ENCODE peak calls at places on chromosomes 5 and 9, in four cellular contexts. O, B, X and M are unnamed samples.

GRCh38 chr5:160802567-160802966 is 49.4 kb downstream of the ATP10B start:
- DNase-seq in X (no peak), B (no peak), O (no peak), M (no peak)

GRCh38 chr5:173114536-173114935 is 29.8 kb upstream of the BNIP1 start:
- DNase-seq in X (no peak), O (no peak), B (no peak), M (no peak)

GRCh38 chr9:129422843-129423700 is 197.8 kb downstream of the C9orf50 start:
- DNase-seq in O (no peak), X (no peak), B (no peak), M (no peak)

GRCh38 chr9:16515207-16515606 is 355.3 kb downstream of the BNC2 start:
- DNase-seq in O (no peak), B (no peak), X (no peak), M (peak; percentile 36)

GRCh38 chr5:169416583-169417196 is 115.8 kb upstream of the SLIT3 start:
- DNase-seq in B (peak; percentile 44), X (no peak), O (no peak), M (no peak)

GRCh38 chr5:116696356-116696755 is 121.7 kb upstream of the SEMA6A start:
- DNase-seq in X (no peak), B (no peak), O (no peak), M (no peak)

GRCh38 chr5:148970228-148970627 is 92.6 kb downstream of the SH3TC2 start:
- DNase-seq in O (no peak), B (no peak), X (no peak), M (no peak)

GRCh38 chr5:33936004-33936380 is 194 bp upstream of the RXFP3 start:
- DNase-seq in X (no peak), B (no peak), O (peak; percentile 48), M (peak; percentile 87)

GRCh38 chr5:98631311-98632054 is 142.0 kb upstream of the RGMB start:
- DNase-seq in B (no peak), O (no peak), X (no peak), M (no peak)

GRCh38 chr5:2534970-2535369 is 216.5 kb downstream of the IRX2 start:
- DNase-seq in B (no peak), O (no peak), X (no peak), M (no peak)
- TF ChIP-seq CREM in B (no peak), O (no peak), X (no peak), M (no peak)

GRCh38 chr9:17862081-17862480 is 283.2 kb downstream of the SH3GL2 start:
- DNase-seq in O (no peak), X (no peak), B (no peak), M (no peak)
- TF ChIP-seq ATF2 in O (no peak), X (no peak), B (no peak), M (no peak)

DNA sequence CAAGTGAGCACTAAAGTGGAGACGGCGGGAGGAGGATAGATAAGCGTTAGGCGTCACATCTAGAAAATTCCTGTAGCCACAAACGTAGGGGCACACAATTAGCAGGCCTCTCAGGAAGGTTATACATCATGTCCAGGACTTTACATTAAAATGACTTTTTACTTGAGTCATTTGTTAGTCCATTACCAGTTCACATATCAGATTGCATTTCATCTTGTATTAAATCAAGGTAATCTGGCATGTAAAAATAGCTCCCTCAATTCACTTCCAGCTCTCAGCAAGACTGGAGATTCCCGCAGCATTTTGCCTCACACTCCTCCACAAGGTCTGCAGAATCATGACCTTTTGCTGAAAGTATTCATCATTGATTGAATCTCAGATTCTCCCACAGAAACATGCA is 118.8 kb downstream of the PRDM6 start:
- DNase-seq in O (no peak), B (no peak), X (no peak), M (no peak)
- TF ChIP-seq CREM in O (no peak), B (no peak), X (no peak), M (no peak)

DNA sequence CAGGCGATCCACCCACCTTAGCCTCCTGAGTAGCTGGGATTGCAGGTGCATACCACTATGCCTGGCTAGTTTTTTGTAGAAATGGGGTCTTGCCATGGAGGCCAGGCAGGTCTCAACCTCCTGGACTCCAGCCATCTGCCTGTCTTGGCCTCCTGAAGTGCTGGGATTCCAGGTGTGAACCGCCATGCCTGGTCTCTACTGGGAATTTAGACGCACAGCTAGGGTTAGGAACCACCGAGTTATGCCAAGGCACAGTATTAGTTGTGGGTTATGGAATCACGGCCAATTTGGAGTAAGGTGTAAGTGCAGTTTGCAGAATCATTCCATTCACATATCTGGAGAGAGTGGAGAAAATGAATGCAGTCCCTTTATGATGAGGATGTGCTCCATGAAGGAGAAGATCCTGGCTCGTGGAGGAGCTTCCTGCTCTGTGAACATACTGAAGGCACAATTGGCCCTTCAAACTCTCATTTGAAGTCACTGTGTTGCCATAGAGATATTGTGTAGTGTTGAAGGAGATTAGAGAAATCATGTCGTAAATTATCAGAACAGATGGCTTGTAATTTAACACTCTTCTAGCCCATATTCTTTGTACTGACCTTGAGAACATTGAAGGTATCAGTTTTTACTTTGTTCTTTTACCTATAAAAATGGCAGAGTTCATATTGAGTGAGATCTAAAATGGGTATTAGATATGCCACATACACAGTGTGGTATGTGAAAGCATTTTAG is 18.8 kb downstream of the TRIO start:
- DNase-seq in X (no peak), B (no peak), O (no peak), M (no peak)
- TF ChIP-seq ATF2 in X (no peak), B (no peak), O (no peak), M (no peak)

DNA sequence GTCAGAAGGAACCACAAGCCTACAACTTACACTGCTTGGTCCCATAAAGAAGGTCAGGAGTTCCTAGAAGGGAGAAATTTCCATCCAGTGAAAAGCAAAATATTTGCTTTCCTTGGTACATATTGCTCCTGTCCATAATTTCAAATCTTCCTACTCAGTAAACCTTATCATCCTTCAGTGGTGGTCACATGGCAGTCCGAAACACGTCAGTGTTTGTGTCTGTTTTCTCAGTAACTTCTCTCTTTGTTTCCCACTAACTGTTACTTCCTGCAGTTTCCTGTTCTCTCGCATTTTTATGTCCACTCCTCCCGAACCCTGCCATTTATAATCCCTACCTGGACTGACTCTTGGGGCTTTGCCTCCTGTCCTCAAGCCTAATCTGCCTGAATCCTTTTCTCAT is 129.1 kb downstream of the FANCC start:
- DNase-seq in X (no peak), O (no peak), B (no peak), M (no peak)
- TF ChIP-seq CREM in X (no peak), O (peak; percentile 16), B (no peak), M (no peak)